ENCODE peak calls at places on chromosomes 11 and 22, in ten cellular contexts. A is mucosa of descending colon; F is left ventricle myocardium inferior; T is A549; P is tibial nerve; Y is BJ; B is heart left ventricle; O is effector memory CD4-positive, alpha-beta T cell; I is ovary; Q is endothelial cell of umbilical vein. C is an unnamed sample.
A peak's percentile ranks its signal among the peaks of the same experiment; 100 is the strongest.

GRCh38 chr22:33063611-33064010 is 5.4 kb upstream of the SYN3 start:
- DNase-seq in P (no peak), F (no peak), B (no peak), Q (no peak), Y (no peak), A (no peak), I (no peak), T (no peak), O (no peak), C (no peak)

GRCh38 chr22:43969021-43969878 is 14.0 kb downstream of the SAMM50 start:
- DNase-seq in F (no peak), P (no peak), T (no peak), I (no peak), A (no peak), Y (no peak), B (no peak), O (no peak), Q (no peak), C (no peak)

GRCh38 chr22:26316732-26317131 is 112.3 kb upstream of the ASPHD2 start:
- DNase-seq in F (no peak), O (no peak), I (no peak), P (no peak), T (no peak), B (no peak), Y (no peak), A (no peak), Q (no peak), C (no peak)

GRCh38 chr11:70220136-70220535 is 17.0 kb downstream of the FADD start:
- DNase-seq in Q (no peak), F (no peak), A (no peak), I (no peak), Y (no peak), T (no peak), O (no peak), P (no peak), B (no peak), C (no peak)

GRCh38 chr11:118928870-118929495 is 3.3 kb upstream of the BCL9L start:
- DNase-seq in A (no peak), I (peak; percentile 81), B (peak; percentile 79), Y (no peak), P (no peak), F (peak; percentile 69), T (peak; percentile 64), O (no peak), Q (peak; percentile 79), C (peak; percentile 60)

GRCh38 chr11:34168642-34169051 is 63.2 kb downstream of the NAT10 start:
- DNase-seq in A (no peak), B (no peak), P (no peak), I (no peak), Y (peak; percentile 70), Q (no peak), O (no peak), F (no peak), T (no peak), C (peak; percentile 26)

GRCh38 chr11:108965602-108966001 is 300.7 kb downstream of the DDX10 start:
- DNase-seq in P (no peak), Q (no peak), Y (no peak), B (no peak), A (no peak), I (no peak), F (no peak), O (no peak), T (peak; percentile 24), C (peak; percentile 92)

GRCh38 chr11:19241260-19242183 is 777 bp upstream of the E2F8 start:
- DNase-seq in A (peak; percentile 55), Q (peak; percentile 8), Y (no peak), I (no peak), O (no peak), P (no peak), B (no peak), T (peak; percentile 16), F (peak; percentile 30), C (no peak)

GRCh38 chr11:4493480-4493818 is 11.0 kb downstream of the OR52K1 start:
- DNase-seq in B (no peak), T (no peak), O (no peak), A (no peak), Y (no peak), F (no peak), P (no peak), I (no peak), Q (no peak), C (peak; percentile 6)

GRCh38 chr22:35782504-35782903 is 64.8 kb downstream of the APOL5 start:
- DNase-seq in Y (no peak), A (no peak), Q (no peak), I (no peak), O (no peak), P (no peak), F (no peak), T (no peak), B (no peak), C (peak; percentile 35)

GRCh38 chr11:117748771-117749540 is 48.1 kb downstream of the DSCAML1 start:
- DNase-seq in T (no peak), B (no peak), Q (no peak), I (no peak), O (no peak), Y (no peak), F (no peak), A (peak; percentile 81), P (no peak), C (no peak)

GRCh38 chr11:32426192-32426591 is 9.1 kb downstream of the WT1 start:
- DNase-seq in A (no peak), Y (no peak), I (peak; percentile 35), Q (no peak), T (no peak), O (no peak), P (no peak), B (peak; percentile 40), F (no peak), C (no peak)

GRCh38 chr11:90134420-90135003 is at the start of gene NAALAD2:
- DNase-seq in F (peak; percentile 53), I (peak; percentile 57), A (peak; percentile 12), Y (no peak), O (no peak), B (peak; percentile 38), T (peak; percentile 5), Q (peak; percentile 52), P (peak; percentile 24), C (peak; percentile 56)

GRCh38 chr11:91296628-91297027 is 928.0 kb upstream of the FAT3 start:
- DNase-seq in B (no peak), T (no peak), A (no peak), Y (no peak), F (no peak), O (no peak), I (no peak), Q (no peak), P (no peak), C (peak; percentile 58)

GRCh38 chr11:16982256-16982671 is 31.9 kb downstream of the PLEKHA7 start:
- DNase-seq in T (no peak), O (no peak), F (no peak), A (no peak), Q (no peak), I (no peak), Y (no peak), B (no peak), P (no peak), C (no peak)

GRCh38 chr22:40024201-40025061 is 29.7 kb downstream of the FAM83F start:
- DNase-seq in I (peak; percentile 45), O (peak; percentile 21), T (peak; percentile 62), F (peak; percentile 63), B (peak; percentile 61), Q (peak; percentile 39), Y (no peak), P (peak; percentile 40), A (peak; percentile 88), C (peak; percentile 71)

GRCh38 chr22:20244744-20245576 is 23.2 kb downstream of the RTN4R start:
- DNase-seq in Y (no peak), P (no peak), T (no peak), F (no peak), Q (no peak), A (no peak), B (no peak), O (peak; percentile 8), I (no peak), C (no peak)

GRCh38 chr11:116657842-116658825 is 114.7 kb downstream of the BUD13 start:
- DNase-seq in I (no peak), Q (no peak), A (no peak), F (no peak), B (no peak), Y (no peak), T (peak; percentile 30), P (no peak), O (no peak), C (no peak)

DNA sequence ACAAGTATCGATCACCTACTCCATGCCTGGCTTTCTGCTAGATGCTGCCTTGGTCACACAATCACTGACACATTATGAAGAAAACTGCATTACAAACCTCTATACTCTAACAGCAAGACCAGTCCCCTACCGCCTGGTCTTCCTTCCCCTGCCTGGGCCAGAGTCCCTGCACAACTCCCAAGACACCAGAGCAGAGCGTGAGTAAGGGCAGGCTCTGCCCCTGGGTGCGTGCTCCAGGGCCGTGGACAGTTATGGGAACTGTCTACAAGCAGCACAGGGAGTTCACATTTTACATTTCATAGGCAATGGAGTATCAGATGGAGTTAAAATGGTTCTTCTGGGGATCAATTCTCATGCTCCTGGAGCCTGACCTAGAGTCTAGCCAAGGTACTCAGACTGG is 6.5 kb downstream of the FZD4 start:
- DNase-seq in O (no peak), Q (no peak), F (no peak), T (no peak), B (peak; percentile 34), P (no peak), A (no peak), I (no peak), Y (no peak), C (no peak)
- H3K4me3 ChIP-seq in O (no peak overlapping the region), Q (no peak overlapping the region), F (peak overlapping the region; percentile 100), T (no peak overlapping the region), B (peak overlapping the region; percentile 97), P (no peak overlapping the region), A (no peak overlapping the region), I (no peak overlapping the region), Y (no peak overlapping the region), C (no peak overlapping the region)

DNA sequence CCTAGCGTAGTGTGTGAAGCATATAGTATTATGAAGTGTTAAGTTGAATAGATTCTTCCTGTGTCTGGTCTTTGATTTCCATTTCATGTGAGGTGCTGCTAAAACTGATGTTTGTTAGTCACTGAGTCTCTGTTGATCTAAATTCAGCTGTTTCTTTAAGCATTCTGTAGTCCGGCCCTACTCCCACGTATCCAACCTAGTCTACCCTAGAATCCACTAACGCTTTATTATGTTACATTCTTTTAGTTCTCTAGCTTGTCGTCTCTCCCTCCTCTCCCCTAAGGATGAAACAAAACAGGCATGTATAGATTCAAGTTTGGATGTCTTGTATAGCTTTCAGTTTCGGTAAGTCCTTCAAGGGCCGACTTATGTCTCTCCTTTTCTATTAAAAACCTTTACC is 4.1 kb downstream of the WEE1 start:
- DNase-seq in I (no peak), B (no peak), A (no peak), P (no peak), Q (peak; percentile 26), O (no peak), F (no peak), Y (no peak), T (no peak), C (peak; percentile 57)
- H3K4me3 ChIP-seq in I (peak overlapping the region; percentile 2), B (peak overlapping the region; percentile 86), A (no peak overlapping the region), P (no peak overlapping the region), Q (no peak overlapping the region), O (peak overlapping the region; percentile 43), F (peak overlapping the region; percentile 84), Y (peak overlapping the region; percentile 96), T (peak overlapping the region; percentile 89), C (peak overlapping the region; percentile 83)

GRCh38 chr22:23144432-23144831 is 845 bp upstream of the RAB36 start:
- DNase-seq in Q (no peak), O (no peak), T (no peak), P (no peak), F (no peak), I (no peak), B (no peak), Y (no peak), A (no peak), C (no peak)
- H3K4me3 ChIP-seq in Q (no peak overlapping the region), O (peak overlapping the region; percentile 37), T (peak overlapping the region; percentile 56), P (no peak overlapping the region), F (peak overlapping the region; percentile 67), I (no peak overlapping the region), B (peak overlapping the region; percentile 62), Y (no peak overlapping the region), A (no peak overlapping the region), C (no peak overlapping the region)

GRCh38 chr11:65607614-65608426 is 6.2 kb downstream of the MAP3K11 start:
- DNase-seq in T (no peak), Q (no peak), F (no peak), B (no peak), O (no peak), P (no peak), I (no peak), A (no peak), Y (no peak), C (no peak)
- H3K4me3 ChIP-seq in T (no peak overlapping the region), Q (no peak overlapping the region), F (peak overlapping the region; percentile 61), B (peak overlapping the region; percentile 49), O (no peak overlapping the region), P (no peak overlapping the region), I (peak overlapping the region; percentile 36), A (no peak overlapping the region), Y (peak overlapping the region; percentile 18), C (peak overlapping the region; percentile 47)

C was measured in choroid plexus epithelial cell.